ENCODE peak calls at places on chromosome 1, in ten cellular contexts. P, C, H, G, D, J, T, B, R and X are unnamed samples.

GRCh38 chr1:87151500-87152421 is 176.9 kb upstream of the LMO4 start:
- DNase-seq in P (peak; percentile 20), C (no peak), H (peak; percentile 64), G (peak; percentile 93), D (no peak), J (peak; percentile 77), T (peak; percentile 78), B (no peak), R (peak; percentile 54), X (peak; percentile 85)

GRCh38 chr1:234973426-234974250 is 155.0 kb downstream of the TOMM20 start:
- DNase-seq in P (no peak), C (no peak), H (no peak), G (no peak), D (no peak), J (no peak), T (no peak), B (no peak), R (no peak), X (no peak)

GRCh38 chr1:235407419-235407818 is 40.2 kb downstream of the TBCE start:
- DNase-seq in P (no peak), C (no peak), H (no peak), G (no peak), D (no peak), J (no peak), T (no peak), B (no peak), R (peak; percentile 3), X (no peak)

GRCh38 chr1:22262583-22262982 is 119.7 kb upstream of the WNT4 start:
- DNase-seq in P (no peak), C (no peak), H (no peak), G (peak; percentile 9), D (no peak), J (no peak), T (no peak), B (peak; percentile 87), R (peak; percentile 54), X (peak; percentile 63)

GRCh38 chr1:6734579-6735397 is 33.2 kb upstream of the DNAJC11 start:
- DNase-seq in P (no peak), C (no peak), H (no peak), G (no peak), D (no peak), J (no peak), T (no peak), B (no peak), R (no peak), X (no peak)

GRCh38 chr1:180521474-180522203 is 19.3 kb upstream of the ACBD6 start:
- DNase-seq in P (no peak), C (peak; percentile 96), H (no peak), G (no peak), D (peak; percentile 64), J (no peak), T (no peak), B (no peak), R (no peak), X (no peak)

GRCh38 chr1:62082456-62083363 is 111.9 kb upstream of the L1TD1 start:
- DNase-seq in P (no peak), C (peak; percentile 55), H (peak; percentile 56), G (peak; percentile 40), D (peak; percentile 48), J (peak; percentile 57), T (no peak), B (peak; percentile 24), R (peak; percentile 59), X (peak; percentile 54)

GRCh38 chr1:70314706-70315304 is 39.7 kb downstream of the ANKRD13C start:
- DNase-seq in P (no peak), C (no peak), H (no peak), G (no peak), D (no peak), J (no peak), T (no peak), B (no peak), R (no peak), X (no peak)

GRCh38 chr1:18923721-18924610 is 21.6 kb upstream of the ALDH4A1 start:
- DNase-seq in P (no peak), C (peak; percentile 19), H (no peak), G (no peak), D (no peak), J (no peak), T (no peak), B (no peak), R (no peak), X (no peak)

GRCh38 chr1:18920931-18921330 is 18.6 kb upstream of the ALDH4A1 start:
- DNase-seq in P (no peak), C (no peak), H (no peak), G (no peak), D (no peak), J (no peak), T (no peak), B (no peak), R (no peak), X (no peak)

GRCh38 chr1:18921506-18922251 is 19.3 kb upstream of the ALDH4A1 start:
- DNase-seq in P (no peak), C (peak; percentile 15), H (no peak), G (no peak), D (no peak), J (no peak), T (no peak), B (no peak), R (no peak), X (no peak)

GRCh38 chr1:18922848-18923475 is 20.6 kb upstream of the ALDH4A1 start:
- DNase-seq in P (no peak), C (peak; percentile 66), H (no peak), G (no peak), D (no peak), J (no peak), T (no peak), B (no peak), R (no peak), X (no peak)

DNA sequence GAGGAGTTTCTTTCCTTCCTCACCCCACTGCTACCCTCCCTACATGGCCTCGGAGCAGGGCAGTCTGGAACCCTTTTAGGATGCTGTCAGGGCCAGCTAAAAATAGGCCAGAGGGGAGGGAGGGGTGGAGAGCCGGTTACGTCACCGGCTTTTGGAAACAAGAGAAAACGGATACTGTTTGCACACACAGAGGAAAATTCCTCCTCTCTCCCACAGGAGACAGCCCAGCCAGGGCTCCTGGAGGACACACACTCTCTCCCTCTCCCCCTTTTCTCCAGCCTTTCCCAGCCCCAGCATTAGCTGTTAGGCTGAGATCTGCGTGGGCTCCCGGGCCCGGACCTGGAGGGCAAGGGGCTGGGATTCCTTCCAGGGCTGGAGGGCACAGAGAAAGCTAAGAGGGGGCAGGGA is 20.0 kb upstream of the ALDH4A1 start:
- DNase-seq in P (peak; percentile 61), C (peak; percentile 77), H (peak; percentile 91), G (no peak), D (no peak), J (no peak), T (no peak), B (no peak), R (no peak), X (peak; percentile 48)
- TF ChIP-seq CTCF in P (peak; percentile 37), C (no peak), H (no peak), G (no peak), D (no peak), J (no peak), T (peak; percentile 22), B (no peak), R (no peak), X (no peak)

GRCh38 chr1:911875-912739 is 11.6 kb upstream of the SAMD11 start:
- DNase-seq in P (no peak), C (no peak), H (no peak), G (no peak), D (no peak), J (no peak), T (no peak), B (no peak), R (no peak), X (no peak)

GRCh38 chr1:910881-911721 is 12.6 kb upstream of the SAMD11 start:
- DNase-seq in P (no peak), C (peak; percentile 81), H (no peak), G (no peak), D (peak; percentile 87), J (no peak), T (peak; percentile 74), B (peak; percentile 91), R (peak; percentile 77), X (no peak)

GRCh38 chr1:914253-914890 is 9.4 kb upstream of the SAMD11 start:
- DNase-seq in P (no peak), C (no peak), H (no peak), G (no peak), D (no peak), J (no peak), T (no peak), B (no peak), R (no peak), X (no peak)

GRCh38 chr1:913491-914252 is 10.1 kb upstream of the SAMD11 start:
- DNase-seq in P (no peak), C (no peak), H (no peak), G (no peak), D (no peak), J (no peak), T (no peak), B (no peak), R (no peak), X (no peak)

DNA sequence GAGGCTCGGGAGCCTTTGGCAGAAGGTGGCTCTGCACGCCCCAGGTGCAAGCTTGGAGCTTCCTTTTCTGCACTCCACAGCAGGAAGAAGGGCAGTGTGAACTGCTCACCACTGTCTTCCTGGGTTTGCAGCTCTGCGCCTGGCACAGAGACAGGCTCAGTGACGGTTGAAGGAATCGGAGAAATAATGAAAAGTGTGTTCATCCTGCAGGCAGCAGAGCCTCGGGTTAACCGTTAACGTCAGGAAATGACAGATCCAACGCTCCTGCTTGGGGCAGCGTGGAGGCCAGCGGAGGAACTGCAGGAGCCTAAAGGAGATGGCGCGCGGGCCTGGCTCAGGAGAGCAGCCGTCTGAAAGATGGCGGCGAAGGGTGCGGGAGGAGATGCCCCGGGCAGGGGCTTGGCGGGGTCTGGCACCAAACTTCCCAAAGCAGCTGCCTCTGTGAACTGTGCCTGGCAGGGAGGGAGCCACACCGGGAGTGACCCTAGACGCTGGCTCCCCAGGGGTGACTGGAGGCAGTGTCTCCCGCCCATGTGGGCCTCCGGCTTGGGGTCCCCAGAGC is 10.9 kb upstream of the SAMD11 start:
- DNase-seq in P (no peak), C (no peak), H (no peak), G (no peak), D (no peak), J (no peak), T (no peak), B (peak; percentile 51), R (no peak), X (no peak)
- TF ChIP-seq CTCF in P (peak; percentile 18), C (no peak), H (no peak), G (peak; percentile 17), D (no peak), J (peak; percentile 52), T (peak; percentile 61), B (no peak), R (peak; percentile 48), X (peak; percentile 29)

GRCh38 chr1:1115830-1116700 is at the start of gene C1orf159:
- DNase-seq in P (peak; percentile 89), C (peak; percentile 97), H (peak; percentile 97), G (peak; percentile 97), D (peak; percentile 97), J (peak; percentile 97), T (peak; percentile 100), B (peak; percentile 99), R (peak; percentile 96), X (peak; percentile 99)
- TF ChIP-seq CTCF in P (no peak), C (no peak), H (no peak), G (no peak), D (no peak), J (no peak), T (no peak), B (no peak), R (no peak), X (no peak)

DNA sequence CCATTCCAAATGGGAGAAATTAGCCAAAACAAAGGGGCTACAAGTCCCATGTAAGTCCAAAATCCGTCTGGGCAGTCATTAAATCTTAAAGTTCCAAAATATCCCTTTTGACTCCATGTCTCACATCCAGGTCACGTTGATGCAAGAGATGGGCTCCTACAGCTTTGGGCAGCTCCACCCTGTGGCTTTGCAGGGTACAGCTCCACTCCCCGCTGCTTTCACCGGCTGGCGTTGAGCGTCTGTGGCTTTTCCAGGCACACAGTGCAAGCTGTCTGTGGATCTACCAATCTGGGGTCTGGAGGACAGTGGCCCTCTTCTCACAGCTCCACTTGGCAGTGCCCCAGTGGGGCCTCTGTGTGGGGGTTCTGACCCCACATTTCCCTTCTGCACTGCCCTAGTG is 130.2 kb downstream of the TPR start:
- DNase-seq in P (no peak), C (peak; percentile 18), H (no peak), G (no peak), D (no peak), J (no peak), T (no peak), B (peak; percentile 51), R (no peak), X (peak; percentile 9)
- TF ChIP-seq CTCF in P (peak; percentile 25), C (no peak), H (no peak), G (no peak), D (no peak), J (peak; percentile 33), T (peak; percentile 42), B (peak; percentile 72), R (peak; percentile 60), X (no peak)